ENCODE peak calls at places on chromosomes 16 and 17, in seven cellular contexts. W, B, A, R, H, S and P are unnamed samples.

GRCh38 chr17:83073389-83074063 is 5.9 kb upstream of the METRNL start:
- DNase-seq in S (no peak), B (no peak), H (no peak), W (no peak), R (no peak), A (no peak), P (no peak)

GRCh38 chr16:11852092-11852809 is 909 bp upstream of the RSL1D1 start:
- DNase-seq in S (no peak), B (no peak), H (no peak), A (no peak), R (no peak), W (no peak), P (no peak)

GRCh38 chr16:11639925-11640899 is 28.0 kb upstream of the SNN start:
- DNase-seq in A (peak), R (peak), B (no peak), W (peak), S (no peak), H (no peak), P (no peak)

GRCh38 chr16:85998868-85999729 is 100.1 kb downstream of the IRF8 start:
- DNase-seq in R (no peak), S (no peak), B (no peak), A (no peak), H (no peak), W (no peak), P (no peak)

GRCh38 chr17:81648013-81648706 is 8.2 kb downstream of the PDE6G start:
- DNase-seq in H (no peak), R (no peak), W (no peak), B (no peak), S (no peak), A (no peak), P (no peak)

GRCh38 chr16:87178177-87178863 is 138.9 kb downstream of the C16orf95 start:
- DNase-seq in R (no peak), W (no peak), H (no peak), A (no peak), B (no peak), S (no peak), P (no peak)

GRCh38 chr17:30519166-30519565 is 42.0 kb downstream of the GOSR1 start:
- DNase-seq in W (no peak), B (no peak), R (no peak), A (no peak), S (no peak), H (no peak), P (no peak)

GRCh38 chr17:9924735-9925191 is 19.7 kb upstream of the RCVRN start:
- DNase-seq in R (peak), S (peak), A (peak), W (no peak), B (peak), H (peak), P (peak)

GRCh38 chr16:81521141-81521626 is 76.6 kb downstream of the CMIP start:
- DNase-seq in S (no peak), H (peak), R (no peak), W (no peak), B (peak), A (no peak), P (peak)

GRCh38 chr17:79891113-79891730 is 52.0 kb upstream of the CBX4 start:
- DNase-seq in B (no peak), H (no peak), R (no peak), A (no peak), W (no peak), S (no peak), P (no peak)

GRCh38 chr16:81808933-81809480 is 29.9 kb downstream of the PLCG2 start:
- DNase-seq in S (no peak), R (no peak), W (no peak), A (no peak), H (peak), B (peak), P (peak)

GRCh38 chr17:35801583-35802224 is 6.3 kb upstream of the MMP28 start:
- DNase-seq in H (no peak), W (peak), R (peak), A (no peak), B (no peak), S (peak), P (no peak)

GRCh38 chr16:12170103-12171025 is 193.8 kb downstream of the SNX29 start:
- DNase-seq in W (no peak), B (no peak), H (no peak), A (no peak), S (no peak), R (no peak), P (no peak)

GRCh38 chr16:17145029-17145428 is 325.7 kb downstream of the XYLT1 start:
- DNase-seq in W (no peak), A (no peak), S (no peak), B (no peak), H (no peak), R (no peak), P (no peak)

GRCh38 chr17:15185625-15185991 is 79.5 kb downstream of the PMP22 start:
- DNase-seq in H (no peak), R (no peak), A (peak), W (no peak), S (no peak), B (no peak), P (no peak)

GRCh38 chr17:80737106-80738019 is 192.7 kb downstream of the RPTOR start:
- DNase-seq in R (no peak), B (peak), A (no peak), S (no peak), H (no peak), W (no peak), P (peak)

GRCh38 chr17:15233022-15233805 is 31.9 kb downstream of the PMP22 start:
- DNase-seq in B (no peak), H (no peak), S (no peak), W (no peak), R (no peak), A (no peak), P (no peak)